ENCODE peak calls at places on chromosomes 1 and 21, in ten cellular contexts. R is GM23338, B is GM06990, G is IMR-90, V is BJ, C is upper lobe of right lung, W is mucosa of descending colon, N is thoracic aorta, P is hepatocyte, U is PC-3. A is an unnamed sample.

GRCh38 chr21:29130234-29130993 is at the start of gene MAP3K7CL:
- DNase-seq in B (no peak), C (no peak), W (peak), V (peak), N (peak), P (peak), U (peak), R (no peak), G (peak), A (peak)

GRCh38 chr1:1989102-1989542 is 14.5 kb downstream of the CFAP74 start:
- DNase-seq in R (no peak), C (no peak), B (no peak), W (no peak), P (no peak), G (peak), N (no peak), U (no peak), V (no peak), A (no peak)

GRCh38 chr1:215645182-215645581 is 78.1 kb downstream of the KCTD3 start:
- DNase-seq in W (no peak), B (no peak), P (no peak), U (no peak), V (no peak), G (no peak), R (no peak), N (no peak), C (no peak), A (no peak)

GRCh38 chr1:119010201-119010600 is 22.1 kb upstream of the TBX15 start:
- DNase-seq in G (peak), R (no peak), P (no peak), N (no peak), C (no peak), W (no peak), U (no peak), V (no peak), B (no peak), A (no peak)

GRCh38 chr21:17498586-17498985 is 14.3 kb upstream of the CXADR start:
- DNase-seq in C (no peak), V (no peak), G (no peak), R (no peak), W (no peak), P (no peak), U (no peak), B (no peak), N (no peak), A (no peak)

GRCh38 chr1:165152727-165153126 is 203.8 kb downstream of the LMX1A start:
- DNase-seq in N (no peak), B (no peak), R (peak), V (no peak), C (no peak), P (peak), U (peak), G (no peak), W (no peak), A (no peak)

GRCh38 chr21:30839304-30839703 is 9.7 kb upstream of the KRTAP7-1 start:
- DNase-seq in G (no peak), W (no peak), P (peak), V (no peak), C (no peak), R (peak), N (no peak), U (peak), B (no peak), A (no peak)

GRCh38 chr1:228316589-228317387 is 89.8 kb downstream of the TRIM11 start:
- DNase-seq in W (no peak), N (no peak), C (peak), B (no peak), U (no peak), R (no peak), V (no peak), G (no peak), P (no peak), A (no peak)

GRCh38 chr1:14682941-14683340 is 84.5 kb downstream of the KAZN start:
- DNase-seq in N (no peak), B (no peak), W (no peak), V (no peak), C (no peak), R (no peak), U (no peak), P (peak), G (no peak), A (no peak)

GRCh38 chr1:7372477-7373120 is 398.5 kb upstream of the VAMP3 start:
- DNase-seq in N (no peak), G (no peak), U (no peak), B (no peak), P (no peak), W (no peak), R (no peak), C (peak), V (no peak), A (no peak)

GRCh38 chr1:11138952-11139351 is 39.3 kb upstream of the EXOSC10 start:
- DNase-seq in C (no peak), B (no peak), R (no peak), N (no peak), G (peak), W (no peak), P (no peak), U (peak), V (no peak), A (peak)

GRCh38 chr21:35059742-35060141 is 10.6 kb upstream of the RUNX1 start:
- DNase-seq in G (peak), P (no peak), W (no peak), R (no peak), B (no peak), N (no peak), V (no peak), C (no peak), U (no peak), A (peak)

GRCh38 chr1:218349365-218350021 is 4.4 kb downstream of the TGFB2 start:
- DNase-seq in C (no peak), B (no peak), W (no peak), P (no peak), G (no peak), V (no peak), U (peak), R (no peak), N (no peak), A (no peak)

GRCh38 chr1:174999926-175000696 is at the start of gene CACYBP:
- DNase-seq in N (no peak), R (peak), B (no peak), G (peak), U (no peak), W (peak), C (no peak), V (no peak), P (no peak), A (peak)

GRCh38 chr1:3065797-3066196 is 3.2 kb upstream of the PRDM16 start:
- DNase-seq in C (no peak), G (no peak), N (no peak), P (no peak), U (no peak), R (no peak), W (no peak), V (no peak), B (no peak), A (no peak)
- H3K4me3 ChIP-seq in C (no peak), G (no peak), N (peak), P (no peak), U (no peak), R (no peak), W (no peak), V (no peak), B (no peak), A (no peak)

DNA sequence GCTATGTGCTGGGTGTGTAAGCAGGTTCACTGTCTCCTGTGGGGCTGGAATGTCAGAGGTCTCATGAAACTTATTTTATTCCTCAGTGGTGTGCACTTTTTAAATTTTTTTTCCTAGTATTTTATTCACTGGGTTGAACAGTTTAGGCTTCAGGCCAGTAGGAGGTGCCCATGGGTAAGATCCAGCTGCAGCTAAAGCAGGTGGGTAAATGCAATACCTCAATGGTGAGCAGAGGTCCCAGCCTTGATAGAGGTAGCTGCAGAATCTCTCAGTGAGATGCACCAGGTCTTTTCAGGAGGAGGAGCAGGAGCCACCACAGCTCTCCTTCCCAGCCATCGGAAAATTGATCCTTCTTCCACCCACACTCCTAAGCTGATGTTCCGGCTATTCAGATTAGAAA is 12.6 kb upstream of the OR6N2 start:
- DNase-seq in G (no peak), V (no peak), N (no peak), P (no peak), B (no peak), U (no peak), R (peak), W (no peak), C (no peak), A (no peak)
- TF ChIP-seq CTCF in G (peak), V (peak), N (no peak), P (no peak), B (peak), U (no peak), R (peak), W (no peak), C (peak), A (peak)

GRCh38 chr1:12708396-12708795 is 7.5 kb upstream of the AADACL3 start:
- DNase-seq in V (no peak), P (peak), W (peak), B (no peak), C (no peak), U (no peak), N (no peak), R (no peak), G (no peak), A (no peak)
- H3K4me3 ChIP-seq in V (no peak), P (no peak), W (no peak), B (no peak), C (no peak), U (no peak), N (no peak), R (no peak), G (no peak), A (no peak)

DNA sequence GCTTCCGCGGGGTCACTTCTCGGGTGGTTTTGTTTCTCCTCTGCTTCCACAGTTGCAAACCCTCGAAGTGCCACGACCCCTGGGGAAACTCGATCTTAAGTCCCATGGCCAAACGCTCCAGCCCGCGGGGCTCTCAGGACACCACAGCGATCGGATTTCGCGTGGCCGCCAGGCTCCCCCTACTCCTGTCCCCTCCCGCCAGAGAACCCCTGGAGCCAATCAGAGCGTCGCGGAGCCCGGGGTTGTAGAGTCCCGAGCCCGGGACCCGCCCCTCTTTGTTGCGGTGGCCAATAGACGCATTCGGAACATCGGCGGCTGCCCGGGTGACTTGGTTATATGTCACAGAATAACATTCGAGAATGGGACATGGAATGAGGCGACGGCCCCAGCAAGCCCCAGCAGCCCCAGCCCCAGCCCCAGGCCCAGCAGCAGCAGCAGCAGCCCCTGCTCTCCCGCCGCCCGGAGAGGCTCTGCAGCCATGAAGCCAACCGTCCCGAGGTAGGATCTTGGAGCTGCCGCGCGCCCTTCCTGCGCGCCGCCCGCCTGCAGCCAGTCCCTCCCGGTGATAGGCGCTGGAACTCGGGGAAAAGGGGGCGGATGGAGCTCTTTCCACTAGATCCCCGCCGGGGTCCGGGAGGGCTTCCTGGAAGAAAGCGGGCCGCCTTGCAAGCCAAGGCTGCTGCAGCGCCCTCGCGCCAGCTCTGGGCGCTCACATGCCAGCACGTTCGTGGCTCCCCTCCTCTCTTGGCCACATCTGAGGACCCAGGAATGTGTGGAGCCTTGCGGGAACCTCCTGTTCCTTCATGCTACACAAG is at the start of gene VASH2:
- DNase-seq in N (peak), U (peak), G (peak), C (peak), W (peak), V (no peak), P (peak), R (peak), B (peak), A (peak)
- TF ChIP-seq CTCF in N (no peak), U (peak), G (no peak), C (no peak), W (no peak), V (peak), P (no peak), R (no peak), B (peak), A (peak)

DNA sequence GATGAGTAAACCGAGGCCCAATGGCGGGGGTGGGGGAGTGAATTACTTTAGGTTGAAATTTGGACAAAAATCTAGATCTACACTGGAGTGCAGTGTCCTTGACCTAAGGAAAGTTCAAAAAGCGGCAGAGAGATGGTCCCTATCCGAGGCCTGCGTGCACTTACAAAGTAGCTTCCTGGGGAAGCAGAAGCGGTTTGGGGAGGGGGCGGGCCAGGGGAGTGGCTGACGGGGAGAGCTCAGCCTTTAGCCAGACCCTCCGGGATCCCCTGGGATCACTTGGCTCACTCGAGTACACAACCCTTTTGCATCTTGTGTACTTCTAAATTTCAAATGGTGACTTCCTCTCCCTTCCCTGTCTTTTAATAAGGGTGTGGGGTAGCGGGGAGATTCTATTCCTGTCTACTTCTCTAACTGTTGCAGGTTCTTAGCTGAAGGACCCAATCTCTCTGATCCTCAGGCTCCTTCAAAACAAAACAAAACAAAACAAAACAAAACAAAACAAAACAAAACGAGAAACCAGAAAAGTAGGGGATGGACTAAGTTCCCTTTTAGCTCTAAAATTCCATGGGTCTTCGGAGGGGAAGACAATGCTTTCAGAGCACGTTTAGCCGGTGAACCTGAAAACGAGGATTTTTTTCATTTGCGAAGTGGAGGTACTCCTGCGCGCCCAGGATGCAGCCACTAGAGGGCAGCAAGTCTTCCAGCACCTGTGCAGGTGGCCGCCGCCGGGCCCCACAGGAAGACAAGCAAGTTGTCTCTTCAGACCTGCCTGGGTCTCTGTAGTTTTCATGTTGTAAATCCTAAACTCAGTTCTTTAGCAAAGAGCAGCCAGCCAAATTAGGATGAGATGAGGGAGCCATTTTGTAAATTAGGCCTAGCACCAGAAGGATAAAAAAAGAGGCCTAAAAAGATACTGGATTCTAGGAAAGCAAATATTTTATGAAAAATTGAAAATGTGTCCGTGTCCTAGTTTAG is 17.9 kb upstream of the SNX27 start:
- DNase-seq in B (peak), N (no peak), W (peak), G (no peak), V (no peak), C (peak), R (peak), P (peak), U (peak), A (peak)
- H3K4me3 ChIP-seq in B (no peak), N (peak), W (no peak), G (no peak), V (no peak), C (no peak), R (peak), P (no peak), U (peak), A (no peak)

GRCh38 chr1:48177257-48177656 is 45.3 kb upstream of the SLC5A9 start:
- DNase-seq in C (no peak), G (no peak), N (no peak), W (no peak), V (no peak), B (no peak), R (peak), U (peak), P (no peak), A (no peak)
- TF ChIP-seq CTCF in C (no peak), G (no peak), N (no peak), W (no peak), V (no peak), B (no peak), R (no peak), U (no peak), P (no peak), A (no peak)

GRCh38 chr1:16013908-16014258 is 4.0 kb downstream of the HSPB7 start:
- DNase-seq in N (no peak), W (no peak), B (no peak), C (no peak), G (no peak), U (no peak), V (no peak), R (no peak), P (no peak), A (no peak)

GRCh38 chr1:16011936-16012589 is 5.8 kb downstream of the HSPB7 start:
- DNase-seq in N (no peak), B (no peak), P (no peak), C (no peak), R (no peak), G (no peak), W (no peak), V (no peak), U (no peak), A (no peak)

GRCh38 chr1:16013220-16013907 is 4.5 kb downstream of the HSPB7 start:
- DNase-seq in P (peak), V (no peak), W (peak), G (peak), R (peak), N (peak), U (peak), B (peak), C (no peak), A (peak)

GRCh38 chr1:16010837-16011236 is 6.8 kb downstream of the SRARP start:
- DNase-seq in B (no peak), N (no peak), P (no peak), W (no peak), U (no peak), V (no peak), C (no peak), G (no peak), R (no peak), A (no peak)

GRCh38 chr1:16012590-16013219 is 5.1 kb downstream of the HSPB7 start:
- DNase-seq in C (peak), B (peak), U (peak), V (no peak), R (peak), G (peak), W (peak), P (peak), N (peak), A (peak)
- H3K4me3 ChIP-seq in C (peak), B (peak), U (peak), V (peak), R (peak), G (peak), W (no peak), P (no peak), N (peak), A (peak)

DNA sequence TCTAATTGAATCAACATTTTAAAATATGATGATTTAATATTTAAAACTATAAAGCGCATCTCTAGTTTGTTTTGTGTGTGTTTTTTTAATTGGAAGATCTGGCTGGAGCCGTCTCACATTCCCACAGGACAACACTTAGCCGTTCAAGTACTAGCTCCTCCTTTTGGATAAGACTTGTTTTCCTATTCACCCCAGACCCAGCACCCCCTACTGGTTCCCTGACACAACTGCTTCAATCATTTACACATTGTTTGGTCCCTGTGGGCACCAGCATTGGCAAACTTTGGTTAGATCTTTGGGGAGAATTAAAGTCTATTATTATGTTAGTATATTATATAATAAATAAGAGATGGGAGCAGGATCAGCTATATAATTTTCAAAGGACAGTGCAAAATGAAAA is 34.5 kb downstream of the TYW3 start:
- DNase-seq in B (no peak), N (no peak), P (no peak), V (no peak), W (no peak), U (peak), G (peak), C (no peak), R (peak), A (peak)
- TF ChIP-seq CTCF in B (peak), N (no peak), P (no peak), V (no peak), W (no peak), U (peak), G (peak), C (no peak), R (peak), A (peak)

A was measured in fibroblast of the aortic adventitia.